ENCODE peak calls at places on chromosomes 1 and 21, in four cellular contexts. One of them, this sample, is unnamed. For H3K4me1, the result is how much of the 10 kb centered on the place peaks cover.

GRCh38 chr1:88973520-88974137 is 18.8 kb downstream of the KYAT3 start:
- DNase-seq in H9: no peak
- DNase-seq in foreskin keratinocyte: no peak
- DNase-seq in upper lobe of right lung: no peak
- DNase-seq in this sample: no peak

GRCh38 chr1:28085129-28085528 is 3.3 kb downstream of the EYA3 start:
- DNase-seq in H9: no peak
- DNase-seq in foreskin keratinocyte: no peak
- DNase-seq in upper lobe of right lung: no peak
- DNase-seq in this sample: no peak

GRCh38 chr1:91596474-91596873 is 95.8 kb downstream of the CDC7 start:
- DNase-seq in H9: no peak
- DNase-seq in foreskin keratinocyte: no peak
- DNase-seq in upper lobe of right lung: no peak
- DNase-seq in this sample: no peak

GRCh38 chr1:241447056-241447649 is 72.4 kb downstream of the FH start:
- DNase-seq in H9: no peak
- DNase-seq in foreskin keratinocyte: no peak
- DNase-seq in upper lobe of right lung: no peak
- DNase-seq in this sample: no peak

GRCh38 chr1:181587870-181588438 is 104.6 kb downstream of the CACNA1E start:
- DNase-seq in H9: peak
- DNase-seq in foreskin keratinocyte: no peak
- DNase-seq in upper lobe of right lung: no peak
- DNase-seq in this sample: no peak

GRCh38 chr21:36705679-36706481 is 7.0 kb downstream of the SIM2 start:
- DNase-seq in H9: peak
- DNase-seq in foreskin keratinocyte: no peak
- DNase-seq in upper lobe of right lung: no peak
- DNase-seq in this sample: no peak

GRCh38 chr1:193634470-193634869 is 448.1 kb upstream of the B3GALT2 start:
- DNase-seq in H9: no peak
- DNase-seq in foreskin keratinocyte: no peak
- DNase-seq in upper lobe of right lung: no peak
- DNase-seq in this sample: no peak

GRCh38 chr1:17729248-17729647 is 25.9 kb upstream of the ACTL8 start:
- DNase-seq in H9: no peak
- DNase-seq in foreskin keratinocyte: no peak
- DNase-seq in upper lobe of right lung: no peak
- DNase-seq in this sample: no peak

GRCh38 chr21:45576838-45577737 is 34.8 kb upstream of the SLC19A1 start:
- DNase-seq in H9: peak
- DNase-seq in foreskin keratinocyte: no peak
- DNase-seq in upper lobe of right lung: peak
- DNase-seq in this sample: no peak

GRCh38 chr1:61334718-61335589 is 252.6 kb downstream of the NFIA start:
- DNase-seq in H9: no peak
- DNase-seq in foreskin keratinocyte: no peak
- DNase-seq in upper lobe of right lung: no peak
- DNase-seq in this sample: no peak

GRCh38 chr1:165162671-165163241 is 193.8 kb downstream of the LMX1A start:
- DNase-seq in H9: peak
- DNase-seq in foreskin keratinocyte: peak
- DNase-seq in upper lobe of right lung: no peak
- DNase-seq in this sample: no peak

GRCh38 chr1:203215573-203215972 is 13.9 kb downstream of the CHIT1 start:
- DNase-seq in H9: no peak
- DNase-seq in foreskin keratinocyte: no peak
- DNase-seq in upper lobe of right lung: no peak
- DNase-seq in this sample: no peak

GRCh38 chr1:223079498-223079897 is 63.5 kb downstream of the TLR5 start:
- DNase-seq in H9: no peak
- DNase-seq in foreskin keratinocyte: no peak
- DNase-seq in upper lobe of right lung: no peak
- DNase-seq in this sample: no peak

GRCh38 chr1:53964109-53964508 is 18.0 kb downstream of the LRRC42 start:
- DNase-seq in H9: no peak
- DNase-seq in foreskin keratinocyte: no peak
- DNase-seq in upper lobe of right lung: no peak
- DNase-seq in this sample: no peak

GRCh38 chr21:38645282-38645681 is 147.0 kb upstream of the ERG start:
- DNase-seq in H9: no peak
- DNase-seq in foreskin keratinocyte: peak
- DNase-seq in upper lobe of right lung: no peak
- DNase-seq in this sample: no peak

GRCh38 chr1:97209381-97209780 is 487.8 kb downstream of the PTBP2 start:
- DNase-seq in H9: no peak
- DNase-seq in foreskin keratinocyte: no peak
- DNase-seq in upper lobe of right lung: no peak
- DNase-seq in this sample: no peak

GRCh38 chr21:44618909-44619308 is 7.0 kb downstream of the KRTAP10-8 start:
- DNase-seq in H9: no peak
- DNase-seq in foreskin keratinocyte: no peak
- DNase-seq in upper lobe of right lung: no peak
- DNase-seq in this sample: no peak

GRCh38 chr1:226479432-226479831 is 69.1 kb upstream of the STUM start:
- DNase-seq in H9: no peak
- DNase-seq in foreskin keratinocyte: peak
- DNase-seq in upper lobe of right lung: no peak
- DNase-seq in this sample: peak

GRCh38 chr1:77874804-77875445 is 13.5 kb upstream of the NEXN start:
- DNase-seq in H9: no peak
- DNase-seq in foreskin keratinocyte: peak
- DNase-seq in upper lobe of right lung: no peak
- DNase-seq in this sample: no peak

GRCh38 chr1:37553598-37553926 is 531 bp downstream of the SNIP1 start:
- DNase-seq in H9: no peak
- DNase-seq in foreskin keratinocyte: no peak
- DNase-seq in upper lobe of right lung: no peak
- DNase-seq in this sample: no peak

GRCh38 chr1:96329121-96329520 is 392.5 kb upstream of the PTBP2 start:
- DNase-seq in H9: no peak
- DNase-seq in foreskin keratinocyte: no peak
- DNase-seq in upper lobe of right lung: no peak
- DNase-seq in this sample: no peak

GRCh38 chr21:15775291-15775690 is 45.5 kb downstream of the USP25 start:
- DNase-seq in H9: no peak
- DNase-seq in foreskin keratinocyte: no peak
- DNase-seq in upper lobe of right lung: no peak
- DNase-seq in this sample: no peak

GRCh38 chr1:229624906-229625871 is 733 bp downstream of the TAF5L start:
- DNase-seq in H9: peak
- DNase-seq in foreskin keratinocyte: peak
- DNase-seq in upper lobe of right lung: peak
- DNase-seq in this sample: peak

GRCh38 chr1:11652203-11652780 is 1.9 kb downstream of the FBXO2 start:
- DNase-seq in H9: no peak
- DNase-seq in foreskin keratinocyte: no peak
- DNase-seq in upper lobe of right lung: no peak
- DNase-seq in this sample: no peak

GRCh38 chr1:17232759-17233661 is 15.9 kb upstream of the PADI3 start:
- DNase-seq in H9: no peak
- DNase-seq in foreskin keratinocyte: peak
- DNase-seq in upper lobe of right lung: no peak
- DNase-seq in this sample: no peak

GRCh38 chr1:37471345-37472231 is 2.8 kb upstream of the ZC3H12A start:
- DNase-seq in H9: peak
- DNase-seq in foreskin keratinocyte: peak
- DNase-seq in upper lobe of right lung: peak
- DNase-seq in this sample: peak

GRCh38 chr21:26587621-26588260 is 14.7 kb upstream of the CYYR1 start:
- DNase-seq in H9: no peak
- DNase-seq in foreskin keratinocyte: peak
- DNase-seq in upper lobe of right lung: no peak
- DNase-seq in this sample: no peak

GRCh38 chr1:61157420-61157987 is 75.1 kb downstream of the NFIA start:
- DNase-seq in H9: no peak
- DNase-seq in foreskin keratinocyte: no peak
- DNase-seq in upper lobe of right lung: no peak
- DNase-seq in this sample: no peak

GRCh38 chr1:240973875-240974274 is 361.9 kb upstream of the GREM2 start:
- DNase-seq in H9: no peak
- DNase-seq in foreskin keratinocyte: no peak
- DNase-seq in upper lobe of right lung: no peak
- DNase-seq in this sample: no peak

GRCh38 chr1:147099192-147099591 is 73.1 kb downstream of the PRKAB2 start:
- DNase-seq in H9: no peak
- DNase-seq in foreskin keratinocyte: no peak
- DNase-seq in upper lobe of right lung: no peak
- DNase-seq in this sample: no peak

GRCh38 chr1:234911787-234912186 is 216.8 kb downstream of the TOMM20 start:
- DNase-seq in H9: no peak
- DNase-seq in foreskin keratinocyte: no peak
- DNase-seq in upper lobe of right lung: peak
- DNase-seq in this sample: no peak

GRCh38 chr1:19918057-19918456 is 5.4 kb downstream of the PLA2G2E start:
- DNase-seq in H9: peak
- DNase-seq in foreskin keratinocyte: peak
- DNase-seq in upper lobe of right lung: peak
- DNase-seq in this sample: peak

GRCh38 chr1:211606914-211607751 is 28.2 kb upstream of the SLC30A1 start:
- DNase-seq in H9: no peak
- DNase-seq in foreskin keratinocyte: no peak
- DNase-seq in upper lobe of right lung: peak
- DNase-seq in this sample: no peak

GRCh38 chr1:161487483-161487827 is 17.8 kb upstream of the FCGR2A start:
- DNase-seq in H9: no peak
- DNase-seq in foreskin keratinocyte: peak
- DNase-seq in upper lobe of right lung: no peak
- DNase-seq in this sample: no peak

GRCh38 chr1:172450524-172450885 is 6.6 kb upstream of the PIGC start:
- DNase-seq in H9: no peak
- DNase-seq in foreskin keratinocyte: no peak
- DNase-seq in upper lobe of right lung: no peak
- DNase-seq in this sample: peak

GRCh38 chr1:19204665-19205266 is 5.3 kb downstream of the UBR4 start:
- DNase-seq in H9: no peak
- DNase-seq in foreskin keratinocyte: no peak
- DNase-seq in upper lobe of right lung: no peak
- DNase-seq in this sample: no peak

GRCh38 chr21:45320261-45320990 is 32.7 kb upstream of the POFUT2 start:
- DNase-seq in H9: peak
- DNase-seq in foreskin keratinocyte: no peak
- DNase-seq in upper lobe of right lung: peak
- DNase-seq in this sample: no peak

GRCh38 chr1:156480015-156480368 is 20.6 kb downstream of the MEF2D start:
- DNase-seq in H9: no peak
- DNase-seq in foreskin keratinocyte: no peak
- DNase-seq in upper lobe of right lung: no peak
- DNase-seq in this sample: no peak
- H3K4me1 ChIP-seq in H9: under half
- H3K4me1 ChIP-seq in foreskin keratinocyte: under half
- H3K4me1 ChIP-seq in upper lobe of right lung: under half
- H3K4me1 ChIP-seq in this sample: under half

DNA sequence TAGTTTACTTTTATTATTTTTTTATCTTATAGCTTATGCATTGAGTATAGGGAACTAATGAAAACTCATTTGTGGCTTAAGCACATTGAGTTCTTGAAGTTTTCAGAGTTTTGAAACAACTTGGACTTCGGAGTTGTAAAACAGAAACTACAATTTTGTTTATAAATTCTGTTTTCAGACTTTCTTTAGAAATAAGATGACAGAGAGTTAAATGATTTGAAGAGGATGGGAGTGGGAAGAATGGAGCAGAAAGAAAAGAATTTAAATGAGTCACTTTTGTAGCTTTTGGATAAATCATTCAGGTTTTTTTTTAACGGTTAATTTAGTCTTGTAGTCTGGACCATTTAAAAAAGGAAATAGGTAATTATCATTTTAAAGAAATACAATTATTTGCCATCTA is 32.3 kb downstream of the INKA2 start:
- DNase-seq in H9: no peak
- DNase-seq in foreskin keratinocyte: no peak
- DNase-seq in upper lobe of right lung: no peak
- DNase-seq in this sample: no peak
- H3K4me1 ChIP-seq in H9: under half
- H3K4me1 ChIP-seq in foreskin keratinocyte: under half
- H3K4me1 ChIP-seq in upper lobe of right lung: under half
- H3K4me1 ChIP-seq in this sample: under half

GRCh38 chr1:71228236-71228635 is 147.4 kb upstream of the ZRANB2 start:
- DNase-seq in H9: no peak
- DNase-seq in foreskin keratinocyte: no peak
- DNase-seq in upper lobe of right lung: no peak
- DNase-seq in this sample: no peak
- H3K4me1 ChIP-seq in H9: under half
- H3K4me1 ChIP-seq in foreskin keratinocyte: under half
- H3K4me1 ChIP-seq in upper lobe of right lung: under half
- H3K4me1 ChIP-seq in this sample: under half

DNA sequence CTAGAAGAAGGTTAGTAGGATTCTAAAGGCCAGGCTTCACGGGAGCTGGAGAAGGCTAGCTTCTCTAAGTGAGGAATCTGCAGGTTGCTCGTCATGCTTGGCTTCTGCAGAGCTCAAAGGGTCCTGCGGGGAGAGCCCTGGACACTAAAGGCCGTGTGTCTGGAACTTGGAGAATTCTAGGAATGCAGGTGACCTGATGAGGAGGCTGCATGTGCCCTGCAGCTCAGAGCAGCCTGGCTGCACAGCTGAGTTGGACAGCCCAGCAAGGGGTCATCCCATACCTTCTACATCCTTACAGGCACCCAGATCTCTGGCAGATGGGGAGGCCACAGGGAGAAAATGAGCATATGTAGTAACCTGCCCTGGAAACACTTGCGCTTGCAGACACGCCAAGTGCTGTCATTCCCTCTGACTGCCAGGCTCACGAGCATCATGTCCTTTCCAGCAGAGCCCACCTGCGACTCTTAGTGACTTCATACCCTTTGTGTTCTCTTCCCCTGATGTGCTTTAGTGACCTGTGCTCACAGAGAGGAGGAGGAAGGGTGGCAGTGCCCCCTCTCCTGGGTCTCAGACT is 9.9 kb downstream of the MAPKAPK2 start:
- DNase-seq in H9: peak
- DNase-seq in foreskin keratinocyte: no peak
- DNase-seq in upper lobe of right lung: no peak
- DNase-seq in this sample: no peak
- H3K4me1 ChIP-seq in H9: under half
- H3K4me1 ChIP-seq in foreskin keratinocyte: under half
- H3K4me1 ChIP-seq in upper lobe of right lung: half or more
- H3K4me1 ChIP-seq in this sample: under half

GRCh38 chr21:42533306-42533962 is 19.8 kb downstream of the SLC37A1 start:
- DNase-seq in H9: peak
- DNase-seq in foreskin keratinocyte: no peak
- DNase-seq in upper lobe of right lung: no peak
- DNase-seq in this sample: no peak
- H3K4me1 ChIP-seq in H9: under half
- H3K4me1 ChIP-seq in foreskin keratinocyte: under half
- H3K4me1 ChIP-seq in upper lobe of right lung: under half
- H3K4me1 ChIP-seq in this sample: under half

This sample was measured in mucosa of descending colon.